ENCODE peak calls at places on chromosomes 3 and 15, in ten cellular contexts. D is esophagus squamous epithelium, R is HL-60, S is gastrocnemius medialis, A is Peyer's patch, K is HFF-Myc, F is fibroblast of lung, V is BJ, J is brain microvascular endothelial cell, N is pancreas. T is an unnamed sample.

GRCh38 chr3:58026598-58026997 is 18.4 kb downstream of the FLNB start:
- DNase-seq in F (no peak), K (no peak), V (no peak), N (no peak), S (no peak), R (no peak), D (no peak), A (no peak), J (no peak), T (no peak)

GRCh38 chr3:182911782-182912111 is 68.6 kb downstream of the DCUN1D1 start:
- DNase-seq in K (no peak), F (no peak), A (no peak), J (no peak), R (no peak), D (no peak), N (no peak), S (no peak), V (no peak), T (no peak)

GRCh38 chr3:193962986-193963683 is 172.8 kb upstream of the HES1 start:
- DNase-seq in R (no peak), J (no peak), D (no peak), V (no peak), S (no peak), A (no peak), F (no peak), N (no peak), K (no peak), T (no peak)

GRCh38 chr3:61707492-61707891 is 146.1 kb downstream of the PTPRG start:
- DNase-seq in N (no peak), V (no peak), K (no peak), S (no peak), A (no peak), J (no peak), D (no peak), F (no peak), R (no peak), T (no peak)

GRCh38 chr3:47022540-47023161 is 43.2 kb downstream of the NBEAL2 start:
- DNase-seq in D (no peak), A (peak), N (peak), K (no peak), V (no peak), F (peak), S (peak), J (no peak), R (no peak), T (no peak)

GRCh38 chr3:115830764-115831395 is 207.6 kb downstream of the GAP43 start:
- DNase-seq in J (no peak), F (no peak), D (no peak), N (no peak), A (no peak), S (no peak), K (no peak), V (no peak), R (no peak), T (no peak)

GRCh38 chr3:20280257-20280656 is 94.3 kb upstream of the SGO1 start:
- DNase-seq in J (no peak), F (no peak), V (no peak), S (no peak), R (peak), N (no peak), A (no peak), K (no peak), D (no peak), T (no peak)

GRCh38 chr15:27844018-27844666 is 255.0 kb downstream of the OCA2 start:
- DNase-seq in K (no peak), R (no peak), J (peak), A (no peak), S (no peak), N (no peak), F (peak), V (no peak), D (no peak), T (peak)

GRCh38 chr15:35115155-35115725 is 30.1 kb upstream of the NANOGP8 start:
- DNase-seq in N (no peak), A (no peak), S (no peak), V (no peak), K (peak), F (no peak), R (no peak), J (no peak), D (no peak), T (no peak)

GRCh38 chr3:64188810-64189560 is 36.3 kb downstream of the PRICKLE2 start:
- DNase-seq in V (peak), R (no peak), S (no peak), F (peak), D (no peak), A (no peak), N (peak), K (peak), J (peak), T (no peak)

GRCh38 chr15:68184616-68185470 is 20.3 kb downstream of the CALML4 start:
- DNase-seq in A (no peak), J (no peak), V (no peak), N (no peak), K (no peak), R (peak), S (no peak), D (no peak), F (no peak), T (no peak)

GRCh38 chr3:41331023-41331422 is 131.7 kb downstream of the CTNNB1 start:
- DNase-seq in S (no peak), F (peak), V (no peak), N (no peak), R (no peak), K (no peak), D (no peak), J (no peak), A (no peak), T (no peak)

GRCh38 chr15:52256366-52256765 is 39.2 kb downstream of the MYO5C start:
- DNase-seq in V (peak), F (peak), A (peak), N (peak), J (peak), S (peak), D (peak), R (peak), K (peak), T (peak)

GRCh38 chr3:168034152-168034928 is 61.4 kb downstream of the GOLIM4 start:
- DNase-seq in J (peak), R (no peak), S (peak), N (no peak), D (no peak), F (peak), A (no peak), V (no peak), K (peak), T (peak)

GRCh38 chr3:32791833-32792232 is 26.0 kb upstream of the TRIM71 start:
- DNase-seq in K (no peak), A (no peak), R (no peak), V (peak), F (no peak), N (no peak), D (no peak), S (no peak), J (no peak), T (no peak)

GRCh38 chr15:84921121-84921520 is 36.7 kb downstream of the SLC28A1 start:
- DNase-seq in R (no peak), N (no peak), K (no peak), D (no peak), V (no peak), S (no peak), J (no peak), A (no peak), F (no peak), T (no peak)

GRCh38 chr15:85854345-85855097 is 59.8 kb upstream of the KLHL25 start:
- DNase-seq in R (peak), N (peak), D (no peak), J (peak), S (no peak), V (no peak), F (peak), A (peak), K (peak), T (peak)

GRCh38 chr15:74906450-74907276 is at the start of gene FAM219B:
- DNase-seq in J (peak), R (peak), D (peak), K (peak), F (peak), N (peak), S (peak), V (no peak), A (peak), T (peak)

GRCh38 chr3:155771126-155771525 is 26.3 kb upstream of the PLCH1 start:
- DNase-seq in S (no peak), D (no peak), N (no peak), F (no peak), K (no peak), V (no peak), A (no peak), R (no peak), J (no peak), T (no peak)

GRCh38 chr3:193030276-193030675 is 112.6 kb upstream of the MB21D2 start:
- DNase-seq in S (no peak), D (no peak), K (no peak), V (no peak), R (no peak), J (peak), N (no peak), F (peak), A (no peak), T (no peak)

GRCh38 chr3:46566040-46566631 is at the start of gene LRRC2:
- DNase-seq in J (peak), V (peak), K (peak), F (peak), S (peak), R (no peak), D (no peak), A (peak), N (peak), T (peak)

GRCh38 chr15:93135997-93136397 is 47.0 kb upstream of the RGMA start:
- DNase-seq in F (no peak), A (no peak), S (no peak), N (no peak), D (no peak), K (no peak), R (no peak), V (no peak), J (no peak), T (no peak)

GRCh38 chr3:119653871-119654270 is 6.5 kb downstream of the POPDC2 start:
- DNase-seq in R (peak), F (no peak), S (no peak), V (no peak), A (no peak), N (no peak), K (no peak), D (no peak), J (no peak), T (no peak)

GRCh38 chr15:83837946-83838571 is 184.1 kb downstream of the ADAMTSL3 start:
- DNase-seq in F (peak), A (no peak), J (peak), S (no peak), D (no peak), V (no peak), K (no peak), R (peak), N (peak), T (no peak)

GRCh38 chr3:4531478-4532025 is 38.4 kb downstream of the ITPR1 start:
- DNase-seq in V (no peak), N (no peak), F (no peak), R (peak), D (no peak), S (no peak), K (no peak), A (no peak), J (no peak), T (no peak)

GRCh38 chr3:13349823-13350222 is 70.3 kb downstream of the NUP210 start:
- DNase-seq in N (no peak), V (no peak), J (no peak), A (no peak), D (no peak), F (no peak), K (no peak), S (no peak), R (no peak), T (no peak)

GRCh38 chr3:13348100-13348499 is 72.0 kb downstream of the NUP210 start:
- DNase-seq in S (no peak), D (no peak), F (no peak), K (no peak), V (no peak), A (no peak), J (no peak), R (no peak), N (no peak), T (no peak)

GRCh38 chr3:13347390-13347966 is 72.6 kb downstream of the NUP210 start:
- DNase-seq in F (peak), V (no peak), R (no peak), K (no peak), J (peak), N (no peak), D (no peak), A (no peak), S (no peak), T (no peak)

GRCh38 chr3:13346481-13347389 is 73.4 kb downstream of the NUP210 start:
- DNase-seq in N (no peak), R (no peak), A (peak), D (no peak), K (no peak), V (no peak), J (no peak), F (no peak), S (peak), T (no peak)

DNA sequence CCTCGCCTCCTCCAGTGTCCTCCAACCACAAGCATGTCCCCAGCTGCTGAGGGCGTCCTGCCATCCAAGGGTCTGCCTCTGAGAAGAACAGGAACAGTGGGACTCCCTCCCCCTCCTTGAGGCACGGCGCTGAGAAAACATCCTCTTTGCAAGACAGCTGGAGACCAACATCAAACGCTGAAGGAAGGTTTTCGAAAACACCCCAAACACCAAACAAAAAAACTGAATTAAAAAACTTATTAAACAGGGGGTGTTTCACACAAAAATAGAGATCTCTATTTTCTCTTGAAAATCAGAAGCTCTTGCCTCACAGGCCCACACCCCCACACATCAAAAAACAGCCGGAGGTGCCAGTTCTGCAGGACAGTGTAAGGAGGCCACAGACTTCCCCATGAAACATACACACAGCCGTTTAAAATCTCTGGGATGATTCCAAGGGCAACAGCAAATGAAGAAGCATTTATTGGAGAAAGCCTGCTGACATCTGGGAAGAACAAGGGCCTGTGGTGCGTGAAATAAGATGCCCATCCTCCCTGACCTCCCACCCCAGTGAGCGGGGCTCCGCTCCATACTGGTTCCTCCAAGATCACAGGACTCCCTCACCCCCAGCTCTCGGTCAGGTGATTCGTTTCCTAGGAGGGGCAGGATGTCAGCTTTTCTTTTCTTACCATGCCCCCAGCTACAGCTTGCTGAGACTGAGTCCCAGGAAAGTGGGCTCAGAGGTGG is 71.3 kb downstream of the NUP210 start:
- DNase-seq in D (no peak), F (no peak), S (no peak), N (no peak), R (peak), V (no peak), A (no peak), J (no peak), K (peak), T (no peak)
- H3K4me3 ChIP-seq in D (no peak), F (no peak), S (no peak), N (no peak), R (no peak), V (no peak), A (no peak), J (no peak), K (no peak), T (no peak)

DNA sequence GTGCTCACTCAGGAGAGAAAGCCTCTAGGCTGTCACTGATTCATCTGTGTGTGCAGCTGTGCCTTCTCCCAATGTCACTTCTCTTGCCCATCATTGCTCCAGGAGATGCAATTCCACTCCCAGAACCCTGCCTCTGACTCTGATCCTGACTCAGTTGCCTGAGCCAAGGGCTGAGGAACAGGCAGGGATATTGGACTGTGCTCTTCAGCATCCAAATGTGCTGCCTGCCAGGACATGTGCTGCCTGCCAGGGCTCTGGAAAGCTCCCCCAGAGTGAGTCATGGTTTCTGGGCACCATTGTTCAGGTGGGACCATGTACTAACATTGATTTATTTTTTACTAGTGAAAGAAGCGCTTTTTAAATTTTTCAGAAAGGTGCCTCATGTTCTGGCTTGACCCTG is 71.0 kb downstream of the TRIM42 start:
- DNase-seq in F (no peak), A (no peak), V (no peak), R (no peak), J (no peak), S (no peak), N (no peak), K (no peak), D (no peak), T (no peak)
- TF ChIP-seq CTCF in F (no peak), A (no peak), V (no peak), R (no peak), J (no peak), S (no peak), N (no peak), K (no peak), D (no peak), T (no peak)

DNA sequence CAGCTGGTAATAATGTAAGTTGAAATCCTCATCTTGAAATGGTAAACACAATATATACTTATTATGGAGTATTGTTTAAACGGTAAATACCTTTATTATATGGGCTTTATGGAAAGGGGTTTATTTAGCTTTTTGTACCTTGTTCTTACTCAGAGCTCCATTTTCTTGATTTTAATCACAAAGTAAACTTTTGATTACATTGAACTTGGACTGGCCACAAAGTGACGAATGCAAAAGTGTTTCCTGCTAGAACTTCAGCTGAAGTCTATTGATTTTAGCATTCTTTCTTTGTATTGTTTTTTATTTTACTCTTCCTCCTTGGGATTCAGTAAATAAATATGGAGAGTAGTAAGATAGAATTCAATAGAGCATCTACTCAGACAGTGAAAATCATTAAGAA is 19.8 kb upstream of the AADAC start:
- DNase-seq in N (no peak), S (no peak), K (no peak), F (no peak), V (no peak), D (no peak), A (no peak), J (no peak), R (no peak), T (no peak)
- H3K4me3 ChIP-seq in N (no peak), S (no peak), K (no peak), F (no peak), V (no peak), D (no peak), A (no peak), J (no peak), R (no peak), T (no peak)

GRCh38 chr3:84077479-84077878 is 881.3 kb upstream of the CADM2 start:
- DNase-seq in R (no peak), N (no peak), D (no peak), V (no peak), K (no peak), F (no peak), J (no peak), A (no peak), S (no peak), T (no peak)
- TF ChIP-seq CTCF in R (peak), N (no peak), D (peak), V (no peak), K (no peak), F (no peak), J (peak), A (no peak), S (no peak), T (no peak)

DNA sequence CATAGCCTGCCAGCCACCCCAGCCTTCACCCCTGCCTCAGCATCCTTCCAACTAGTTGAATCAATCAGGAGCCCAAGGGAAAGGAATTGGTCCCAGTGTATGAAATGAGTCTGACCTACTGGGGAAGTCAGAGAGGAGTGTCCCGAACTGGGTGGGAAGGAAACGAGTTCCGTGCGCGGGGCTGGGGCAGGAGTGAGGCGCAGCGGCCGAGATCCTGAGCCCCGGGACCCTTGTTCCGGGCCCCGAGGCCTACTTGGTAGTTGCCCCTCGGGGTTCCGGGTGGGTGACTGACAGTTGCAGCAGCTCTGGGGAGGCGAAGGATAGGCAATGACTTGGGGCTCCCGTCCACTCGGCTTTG is 1.1 kb upstream of the PLCL2 start:
- DNase-seq in S (no peak), N (no peak), A (peak), K (no peak), D (no peak), J (no peak), V (no peak), F (no peak), R (no peak), T (no peak)
- H3K4me3 ChIP-seq in S (peak), N (peak), A (peak), K (peak), D (peak), J (peak), V (peak), F (no peak), R (peak), T (peak)

GRCh38 chr15:47503884-47504283 is 213.4 kb upstream of the SEMA6D start:
- DNase-seq in D (no peak), S (no peak), R (no peak), J (no peak), F (no peak), N (no peak), K (no peak), V (no peak), A (no peak), T (no peak)

GRCh38 chr15:47505712-47506542 is 211.4 kb upstream of the SEMA6D start:
- DNase-seq in K (no peak), R (no peak), F (peak), A (no peak), V (peak), S (no peak), D (no peak), J (peak), N (no peak), T (peak)

GRCh38 chr15:47504624-47505256 is 212.6 kb upstream of the SEMA6D start:
- DNase-seq in A (no peak), V (no peak), F (no peak), K (no peak), N (no peak), D (no peak), J (no peak), R (peak), S (no peak), T (no peak)

GRCh38 chr15:47496343-47497185 is 220.7 kb upstream of the SEMA6D start:
- DNase-seq in K (no peak), D (no peak), J (no peak), F (no peak), S (no peak), V (no peak), R (no peak), A (no peak), N (no peak), T (no peak)

DNA sequence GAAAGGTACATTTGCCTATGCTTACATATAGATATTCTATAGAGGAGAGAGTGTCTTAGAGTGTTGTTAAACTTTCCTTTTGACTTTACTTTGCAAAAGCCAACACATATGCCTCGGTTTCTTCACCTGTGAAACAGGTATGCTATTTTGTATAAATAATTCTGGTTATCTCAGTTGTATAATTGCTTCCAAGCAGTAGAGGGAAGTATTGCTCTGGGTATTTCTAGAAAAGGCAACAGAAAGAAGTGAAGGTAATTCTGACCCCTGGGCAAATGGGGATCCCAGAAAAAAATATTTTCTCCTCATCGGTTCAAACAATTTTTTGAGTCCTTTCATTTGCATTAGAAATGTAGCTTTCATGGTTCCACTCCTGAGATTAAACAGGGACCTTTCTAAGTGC is 216.5 kb upstream of the SEMA6D start:
- DNase-seq in D (no peak), F (no peak), S (no peak), J (no peak), V (no peak), R (no peak), K (no peak), A (no peak), N (no peak), T (no peak)
- TF ChIP-seq CTCF in D (no peak), F (no peak), S (no peak), J (no peak), V (no peak), R (no peak), K (no peak), A (no peak), N (no peak), T (no peak)

GRCh38 chr3:11636372-11636760 is 7.3 kb downstream of the VGLL4 start:
- DNase-seq in J (no peak), F (no peak), A (no peak), V (no peak), N (no peak), S (no peak), K (no peak), R (no peak), D (no peak), T (no peak)
- H3K4me3 ChIP-seq in J (no peak), F (no peak), A (no peak), V (no peak), N (no peak), S (no peak), K (no peak), R (no peak), D (no peak), T (no peak)

GRCh38 chr3:163482695-163483094 is 1595.6 kb downstream of the SI start:
- DNase-seq in S (no peak), J (no peak), K (no peak), R (no peak), N (no peak), F (no peak), D (no peak), A (no peak), V (no peak), T (no peak)
- TF ChIP-seq CTCF in S (no peak), J (no peak), K (no peak), R (no peak), N (no peak), F (no peak), D (no peak), A (no peak), V (no peak), T (no peak)

T was measured in AG09309.